ENCODE peak calls at places on chromosomes 7 and 10, in eight cellular contexts. F is progenitor cell of endocrine pancreas, N is astrocyte of the spinal cord, V is lung, K is mammary epithelial cell, T is keratinocyte, W is Calu3, Q is Peyer's patch. Z is an unnamed sample.

GRCh38 chr7:133582766-133583523 is 330.1 kb downstream of the EXOC4 start:
- DNase-seq in V (no peak), N (peak), T (no peak), W (no peak), K (no peak), F (no peak), Q (no peak), Z (no peak)

GRCh38 chr7:41891967-41892755 is 189.3 kb upstream of the INHBA start:
- DNase-seq in K (no peak), W (no peak), N (no peak), Q (no peak), T (no peak), V (no peak), F (no peak), Z (peak)

GRCh38 chr10:133166828-133167692 is 7.0 kb downstream of the KNDC1 start:
- DNase-seq in K (no peak), F (no peak), W (no peak), V (no peak), Q (peak), T (no peak), N (no peak), Z (no peak)

GRCh38 chr7:55502988-55503514 is 69.3 kb downstream of the VOPP1 start:
- DNase-seq in V (no peak), W (no peak), N (no peak), F (no peak), Q (no peak), T (no peak), K (no peak), Z (no peak)

GRCh38 chr7:85286449-85286848 is 99.6 kb upstream of the SEMA3D start:
- DNase-seq in F (no peak), V (no peak), W (no peak), N (no peak), K (no peak), Q (no peak), T (no peak), Z (no peak)

GRCh38 chr7:36010656-36011587 is 142.1 kb upstream of the EEPD1 start:
- DNase-seq in W (no peak), T (no peak), V (no peak), K (no peak), Q (no peak), N (no peak), F (no peak), Z (no peak)

GRCh38 chr10:98878418-98878817 is 357.2 kb downstream of the HPSE2 start:
- DNase-seq in Q (no peak), W (no peak), F (no peak), V (no peak), N (no peak), K (no peak), T (no peak), Z (no peak)

GRCh38 chr10:35079763-35080162 is 10.4 kb downstream of the CUL2 start:
- DNase-seq in Q (no peak), V (no peak), T (no peak), N (peak), K (peak), W (no peak), F (no peak), Z (no peak)

GRCh38 chr10:99619851-99620712 is at the start of gene SLC25A28:
- DNase-seq in T (peak), V (peak), K (peak), F (peak), W (peak), N (peak), Q (peak), Z (peak)

GRCh38 chr10:60944159-60944909 is at the start of gene RHOBTB1:
- DNase-seq in N (peak), T (no peak), F (peak), Q (peak), W (peak), K (peak), V (peak), Z (peak)

GRCh38 chr10:30006410-30006809 is 53.0 kb downstream of the JCAD start:
- DNase-seq in K (no peak), W (no peak), V (no peak), Q (no peak), T (no peak), N (no peak), F (no peak), Z (no peak)

GRCh38 chr10:12796431-12797185 is 204.9 kb downstream of the CCDC3 start:
- DNase-seq in K (no peak), W (no peak), F (no peak), T (no peak), Q (no peak), V (no peak), N (no peak), Z (no peak)

GRCh38 chr7:129607471-129608120 is 3.9 kb upstream of the NRF1 start:
- DNase-seq in Q (peak), V (no peak), N (peak), W (peak), T (peak), F (no peak), K (peak), Z (peak)

DNA sequence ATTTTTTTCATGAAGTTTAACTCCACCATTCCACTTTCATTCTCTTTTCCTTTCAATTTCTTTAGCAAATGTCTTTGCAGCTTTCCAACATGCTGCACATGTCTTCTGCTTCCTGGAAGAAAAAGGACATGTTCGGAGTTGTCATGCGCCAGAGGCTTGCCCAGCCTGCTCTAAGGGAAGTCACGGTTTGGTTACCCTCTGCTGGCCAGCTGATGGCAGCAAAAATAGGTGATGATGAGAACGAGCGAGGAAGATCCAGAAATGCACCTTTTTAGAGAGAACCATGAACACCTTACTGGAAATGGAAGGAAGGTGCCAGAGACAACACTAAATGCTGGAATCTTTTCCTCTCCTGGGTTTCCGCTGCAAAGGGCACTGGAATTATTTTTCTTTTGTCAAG is 4.9 kb upstream of the ZSCAN21 start:
- DNase-seq in W (no peak), F (no peak), K (peak), T (no peak), N (no peak), Q (peak), V (no peak), Z (no peak)
- TF ChIP-seq CTCF in W (no peak), F (no peak), K (no peak), T (peak), N (no peak), Q (peak), V (no peak), Z (no peak)

GRCh38 chr10:33334839-33335549 is 527 bp upstream of the NRP1 start:
- DNase-seq in N (peak), V (peak), W (peak), F (peak), Q (peak), K (peak), T (no peak), Z (peak)
- TF ChIP-seq CTCF in N (peak), V (no peak), W (peak), F (peak), Q (peak), K (peak), T (peak), Z (peak)

GRCh38 chr7:19713676-19714075 is 4.8 kb upstream of the POLR1F start:
- DNase-seq in F (peak), K (peak), W (peak), T (peak), Q (peak), V (no peak), N (peak), Z (peak)

GRCh38 chr7:19705663-19706062 is 3.2 kb downstream of the POLR1F start:
- DNase-seq in W (no peak), K (no peak), F (no peak), V (no peak), Q (no peak), T (no peak), N (no peak), Z (no peak)

GRCh38 chr7:19707240-19707639 is 1.6 kb downstream of the POLR1F start:
- DNase-seq in K (no peak), W (peak), T (no peak), V (no peak), Q (no peak), N (peak), F (no peak), Z (no peak)

GRCh38 chr7:19708397-19709248 is at the start of gene POLR1F:
- DNase-seq in F (peak), W (peak), K (peak), Q (peak), N (peak), T (peak), V (peak), Z (peak)

DNA sequence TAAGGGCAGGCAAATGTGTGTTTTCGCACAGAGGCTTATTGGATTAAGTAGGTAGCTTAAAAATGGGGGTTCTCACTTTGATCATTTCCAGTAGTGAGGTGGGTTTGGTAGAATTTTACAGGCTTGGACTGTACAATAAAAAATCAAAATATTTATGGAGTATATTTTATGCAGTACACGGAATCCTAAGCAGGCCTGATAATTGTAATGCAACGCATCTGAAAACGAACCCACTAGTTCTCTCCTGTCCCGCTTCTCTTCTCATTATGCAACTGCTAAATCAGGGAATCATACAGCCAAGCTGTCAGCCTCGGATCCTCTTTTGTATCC is 377 bp upstream of the POLR1F start:
- DNase-seq in N (no peak), Q (no peak), V (no peak), K (no peak), F (no peak), W (no peak), T (no peak), Z (no peak)
- TF ChIP-seq CTCF in N (no peak), Q (no peak), V (no peak), K (no peak), F (no peak), W (no peak), T (no peak), Z (no peak)

GRCh38 chr7:82435769-82436168 is 7.8 kb downstream of the CACNA2D1 start:
- DNase-seq in N (no peak), K (no peak), T (no peak), W (no peak), Q (no peak), F (no peak), V (no peak), Z (no peak)

GRCh38 chr7:82429408-82429807 is 14.2 kb downstream of the CACNA2D1 start:
- DNase-seq in F (no peak), V (no peak), T (no peak), W (no peak), Q (no peak), N (no peak), K (no peak), Z (no peak)

GRCh38 chr7:82434275-82435022 is 9.1 kb downstream of the CACNA2D1 start:
- DNase-seq in V (no peak), Q (no peak), N (no peak), T (no peak), W (no peak), K (no peak), F (no peak), Z (no peak)

GRCh38 chr7:82430518-82431465 is 12.8 kb downstream of the CACNA2D1 start:
- DNase-seq in W (no peak), N (no peak), V (no peak), K (no peak), F (no peak), Q (no peak), T (no peak), Z (no peak)

DNA sequence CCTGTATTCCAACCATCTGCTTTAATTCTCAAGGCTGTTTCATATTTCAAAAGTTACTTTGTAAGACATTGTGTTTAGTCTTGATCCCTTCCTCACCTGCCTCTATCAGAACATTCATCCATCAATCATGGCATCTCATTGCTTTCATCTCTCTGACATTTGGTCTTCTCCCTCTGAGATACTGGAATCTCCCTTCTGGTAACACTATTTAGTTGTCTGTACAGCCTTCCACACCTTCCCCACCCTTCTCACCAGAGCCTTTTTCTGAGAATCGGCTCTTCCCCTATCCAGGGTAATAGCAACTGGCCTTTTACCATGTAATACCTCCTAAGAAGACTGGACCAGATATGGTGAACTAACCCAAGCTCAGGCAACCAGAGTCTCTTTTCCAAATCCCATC is 10.1 kb downstream of the CACNA2D1 start:
- DNase-seq in F (no peak), V (no peak), K (no peak), N (no peak), W (no peak), Q (no peak), T (no peak), Z (no peak)
- TF ChIP-seq CTCF in F (no peak), V (no peak), K (no peak), N (no peak), W (no peak), Q (no peak), T (no peak), Z (no peak)

DNA sequence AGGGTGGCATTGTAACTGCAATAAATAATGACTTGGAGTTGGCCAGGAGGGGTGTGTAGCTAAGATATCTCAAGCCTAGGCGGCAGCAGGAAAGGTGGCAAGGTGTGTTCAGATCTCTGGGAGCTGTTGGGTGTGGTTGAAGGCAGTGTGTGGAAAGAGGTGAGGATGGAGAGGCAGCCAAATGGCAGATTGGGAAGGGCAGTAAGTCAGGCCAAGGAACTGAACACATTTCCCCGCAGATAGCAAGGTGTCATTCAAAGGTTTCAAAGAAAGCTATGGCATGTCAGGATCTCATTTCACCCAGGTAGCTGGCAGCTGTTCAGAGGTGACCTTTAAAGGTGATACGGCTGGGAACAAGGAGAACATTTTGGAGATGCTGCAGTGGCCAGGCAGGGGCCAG is 586.0 kb upstream of the MGMT start:
- DNase-seq in W (no peak), K (no peak), N (no peak), T (no peak), F (no peak), Q (no peak), V (peak), Z (no peak)
- TF ChIP-seq CTCF in W (no peak), K (no peak), N (no peak), T (no peak), F (no peak), Q (no peak), V (no peak), Z (no peak)

DNA sequence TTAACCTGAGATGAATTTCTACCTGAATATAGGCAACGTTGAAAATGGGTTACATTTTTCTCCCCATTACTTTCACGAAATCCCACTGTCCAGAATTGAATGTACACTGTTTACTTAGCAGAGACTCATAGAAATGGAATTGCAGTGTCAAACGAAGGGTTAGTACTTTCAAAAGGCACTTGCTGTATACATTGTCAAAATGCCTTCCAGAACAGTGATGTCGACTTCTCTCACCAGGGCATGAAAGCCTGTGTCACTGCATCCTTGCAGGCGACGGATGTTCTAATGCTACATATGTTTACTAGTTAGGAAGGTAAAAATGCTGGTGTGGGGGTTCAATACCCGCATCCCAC is 41.2 kb downstream of the TACC2 start:
- DNase-seq in W (no peak), N (no peak), V (no peak), Q (no peak), T (no peak), K (no peak), F (no peak), Z (no peak)
- TF ChIP-seq CTCF in W (no peak), N (no peak), V (no peak), Q (no peak), T (no peak), K (no peak), F (no peak), Z (no peak)

GRCh38 chr10:45000764-45001381 is at the start of gene ZNF22:
- DNase-seq in W (peak), F (peak), K (peak), N (peak), V (peak), Q (peak), T (no peak), Z (peak)

GRCh38 chr10:45003432-45004000 is 2.8 kb downstream of the ZNF22 start:
- DNase-seq in Q (no peak), W (no peak), K (no peak), V (no peak), F (no peak), T (no peak), N (no peak), Z (no peak)

GRCh38 chr10:45004661-45005060 is 3.9 kb downstream of the ZNF22 start:
- DNase-seq in F (no peak), Q (no peak), K (no peak), T (no peak), V (no peak), W (no peak), N (no peak), Z (no peak)

GRCh38 chr10:45000138-45000763 is 472 bp upstream of the ZNF22 start:
- DNase-seq in N (peak), F (no peak), W (no peak), Q (peak), K (no peak), V (peak), T (no peak), Z (no peak)

DNA sequence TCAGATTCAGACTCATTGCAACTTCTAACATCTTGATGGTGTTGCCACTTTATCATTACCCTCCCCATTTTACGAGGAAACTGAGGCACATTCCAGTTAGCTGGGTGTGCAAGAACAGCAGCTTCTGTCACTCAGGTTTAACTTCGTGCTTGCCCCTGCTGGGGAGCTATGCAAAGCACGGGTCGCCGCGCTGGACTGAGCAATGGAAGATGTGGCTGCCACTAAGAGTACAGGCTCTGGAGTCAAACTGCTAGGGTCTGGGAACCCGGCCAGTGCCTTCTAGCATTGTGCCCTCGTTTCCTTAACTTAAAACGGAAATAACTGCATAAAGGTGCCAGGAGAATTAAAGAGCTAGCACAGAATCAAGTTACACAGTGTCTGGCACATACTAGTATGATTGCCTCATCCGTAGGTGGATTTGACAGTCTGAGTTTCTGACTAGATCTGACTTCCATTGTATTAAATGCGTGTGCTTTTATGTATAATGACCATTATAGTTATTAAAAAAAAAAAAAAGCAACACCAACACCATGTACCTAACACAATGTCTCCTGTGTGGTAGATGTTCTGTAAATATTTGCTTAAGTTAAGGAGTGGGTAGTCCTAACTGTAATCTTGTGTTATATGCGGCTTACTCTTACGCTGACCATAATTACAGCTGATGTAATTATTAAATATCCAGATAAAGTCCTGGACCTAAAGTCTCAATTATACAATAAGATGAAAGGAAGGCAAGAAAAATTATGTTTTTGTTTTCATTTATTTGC is 842 bp downstream of the ZNF22 start:
- DNase-seq in Q (peak), T (no peak), V (peak), W (peak), N (peak), F (no peak), K (peak), Z (no peak)
- TF ChIP-seq CTCF in Q (peak), T (peak), V (no peak), W (no peak), N (peak), F (peak), K (no peak), Z (no peak)